ENCODE peak calls at places on chromosomes 11 and 22, in five cellular contexts. D is H1, I is mesenchymal stem cell, X is mesendoderm, L is neuronal stem cell. U is an unnamed sample.

GRCh38 chr22:38549106-38549884 is 20.7 kb downstream of the DMC1 start:
- DNase-seq in D (no peak), I (no peak), X (no peak), L (no peak), U (no peak)

GRCh38 chr11:61917357-61918109 is at the start of gene RAB3IL1:
- DNase-seq in X (peak; percentile 69), D (peak; percentile 81), I (peak; percentile 40), L (peak; percentile 56), U (no peak)

GRCh38 chr22:25514436-25514835 is 50.0 kb upstream of the GRK3 start:
- DNase-seq in X (peak; percentile 69), L (no peak), I (no peak), D (no peak), U (peak; percentile 54)

GRCh38 chr11:19566583-19567379 is 145.9 kb upstream of the NAV2 start:
- DNase-seq in L (no peak), X (no peak), D (no peak), I (no peak), U (no peak)

GRCh38 chr22:40294696-40295095 is 51.6 kb upstream of the ADSL start:
- DNase-seq in L (no peak), D (no peak), I (no peak), X (no peak), U (no peak)

GRCh38 chr11:102157219-102157618 is 47.0 kb downstream of the YAP1 start:
- DNase-seq in D (no peak), I (peak; percentile 59), X (no peak), L (no peak), U (peak; percentile 85)

GRCh38 chr22:42608481-42609361 is 6.0 kb downstream of the POLDIP3 start:
- DNase-seq in I (peak; percentile 75), X (peak; percentile 58), L (peak; percentile 33), D (no peak), U (peak; percentile 76)

GRCh38 chr11:76609736-76610370 is 60.7 kb downstream of the LRRC32 start:
- DNase-seq in D (peak; percentile 43), X (no peak), L (no peak), I (no peak), U (no peak)

GRCh38 chr11:124277207-124277606 is 21.0 kb downstream of the OR8G5 start:
- DNase-seq in D (no peak), L (no peak), X (no peak), I (no peak), U (no peak)

GRCh38 chr22:49364398-49364797 is 463.3 kb downstream of the BRD1 start:
- DNase-seq in D (no peak), X (no peak), I (no peak), L (no peak), U (no peak)

GRCh38 chr11:21630934-21631478 is 561.9 kb upstream of the ANO5 start:
- DNase-seq in X (no peak), L (no peak), D (no peak), I (no peak), U (no peak)

GRCh38 chr11:131099013-131099412 is 182.7 kb upstream of the SNX19 start:
- DNase-seq in L (no peak), X (no peak), D (no peak), I (peak; percentile 43), U (peak; percentile 77)

GRCh38 chr11:35650467-35650866 is 12.1 kb upstream of the TRIM44 start:
- DNase-seq in D (no peak), L (no peak), I (no peak), X (no peak), U (no peak)

GRCh38 chr11:126334665-126335462 is 20.6 kb upstream of the ST3GAL4 start:
- DNase-seq in X (no peak), L (no peak), D (no peak), I (peak; percentile 88), U (peak; percentile 76)
- H4K8ac ChIP-seq in X (no peak overlapping the region), L (no peak overlapping the region), D (peak overlapping the region; percentile 9), I (no peak overlapping the region), U (no peak overlapping the region)

GRCh38 chr11:69010361-69010891 is 2.6 kb downstream of the MRGPRF start:
- DNase-seq in I (peak; percentile 19), D (no peak), L (no peak), X (no peak), U (peak; percentile 16)
- H4K8ac ChIP-seq in I (peak overlapping the region; percentile 82), D (no peak overlapping the region), L (no peak overlapping the region), X (no peak overlapping the region), U (peak overlapping the region; percentile 92)

GRCh38 chr11:45155627-45156180 is 9.3 kb downstream of the PRDM11 start:
- DNase-seq in X (no peak), L (no peak), D (no peak), I (no peak), U (no peak)

GRCh38 chr11:45156201-45156600 is 9.8 kb downstream of the PRDM11 start:
- DNase-seq in X (no peak), D (no peak), I (no peak), L (no peak), U (no peak)

GRCh38 chr11:45154276-45154675 is 7.8 kb downstream of the PRDM11 start:
- DNase-seq in X (no peak), I (no peak), L (no peak), D (peak; percentile 16), U (no peak)

GRCh38 chr11:45156731-45157130 is 10.3 kb downstream of the PRDM11 start:
- DNase-seq in X (no peak), D (no peak), I (no peak), L (no peak), U (no peak)

DNA sequence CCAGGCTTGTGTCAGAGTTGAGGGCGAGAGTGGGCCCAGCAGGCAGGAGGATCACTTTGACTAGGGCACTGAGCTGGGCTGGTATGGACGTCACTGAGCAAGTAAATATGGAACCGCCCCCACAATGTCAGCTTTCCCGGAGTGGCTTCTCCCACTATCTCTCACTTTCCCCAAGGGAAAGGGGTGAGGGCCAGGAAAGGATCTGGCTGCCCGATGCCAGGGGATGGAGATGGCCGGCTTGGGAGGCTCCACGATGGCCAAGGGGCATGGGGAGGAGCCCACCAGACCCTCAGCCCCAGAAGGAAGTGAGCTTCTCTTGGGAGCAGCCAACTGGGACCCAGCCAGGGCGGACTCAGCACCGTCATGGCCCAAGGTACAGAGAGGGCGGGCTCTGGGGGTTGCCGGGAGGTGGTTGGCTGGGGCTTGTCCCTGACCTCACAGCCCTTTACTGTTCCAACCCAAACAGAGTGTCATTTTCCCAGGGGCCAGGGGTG is 8.7 kb downstream of the PRDM11 start:
- DNase-seq in X (no peak), D (no peak), L (no peak), I (no peak), U (peak; percentile 22)
- H4K8ac ChIP-seq in X (no peak overlapping the region), D (no peak overlapping the region), L (no peak overlapping the region), I (no peak overlapping the region), U (no peak overlapping the region)

GRCh38 chr11:70203749-70204465 is 811 bp downstream of the FADD start:
- DNase-seq in I (peak; percentile 92), L (no peak), X (peak; percentile 75), D (no peak), U (peak; percentile 86)

GRCh38 chr11:70202898-70203748 is at the start of gene FADD:
- DNase-seq in I (peak; percentile 93), X (peak; percentile 96), L (peak; percentile 90), D (peak; percentile 90), U (peak; percentile 92)

GRCh38 chr11:70204466-70204799 is 1.3 kb downstream of the FADD start:
- DNase-seq in D (no peak), I (no peak), L (no peak), X (no peak), U (no peak)

GRCh38 chr11:70200212-70200844 is 2.8 kb upstream of the FADD start:
- DNase-seq in X (no peak), L (no peak), I (no peak), D (no peak), U (no peak)

GRCh38 chr11:70201876-70202861 is 927 bp upstream of the FADD start:
- DNase-seq in D (no peak), I (peak; percentile 54), X (no peak), L (no peak), U (no peak)
- H4K8ac ChIP-seq in D (no peak overlapping the region), I (peak overlapping the region; percentile 86), X (no peak overlapping the region), L (no peak overlapping the region), U (peak overlapping the region; percentile 92)

GRCh38 chr11:85663781-85664560 is 958 bp downstream of the CREBZF start:
- DNase-seq in L (peak; percentile 69), X (peak; percentile 89), I (peak; percentile 81), D (peak; percentile 78), U (peak; percentile 45)
- H4K8ac ChIP-seq in L (no peak overlapping the region), X (no peak overlapping the region), I (peak overlapping the region; percentile 96), D (peak overlapping the region; percentile 99), U (peak overlapping the region; percentile 58)

GRCh38 chr22:28772633-28773460 is at the start of gene CCDC117:
- DNase-seq in D (peak; percentile 92), I (peak; percentile 95), X (peak; percentile 99), L (peak; percentile 87), U (peak; percentile 95)
- H4K8ac ChIP-seq in D (peak within 1 kb of the TSS; percentile 97), I (peak within 1 kb of the TSS; percentile 95), X (peak within 1 kb of the TSS; percentile 60), L (no peak within 1 kb of the TSS), U (peak within 1 kb of the TSS; percentile 52)

GRCh38 chr22:41381329-41382097 is at the start of gene TEF:
- DNase-seq in L (peak; percentile 99), X (peak; percentile 100), D (peak; percentile 97), I (peak; percentile 99), U (peak; percentile 98)
- H4K8ac ChIP-seq in L (no peak within 1 kb of the TSS), X (no peak within 1 kb of the TSS), D (peak within 1 kb of the TSS; percentile 98), I (peak within 1 kb of the TSS; percentile 95), U (peak within 1 kb of the TSS; percentile 71)

DNA sequence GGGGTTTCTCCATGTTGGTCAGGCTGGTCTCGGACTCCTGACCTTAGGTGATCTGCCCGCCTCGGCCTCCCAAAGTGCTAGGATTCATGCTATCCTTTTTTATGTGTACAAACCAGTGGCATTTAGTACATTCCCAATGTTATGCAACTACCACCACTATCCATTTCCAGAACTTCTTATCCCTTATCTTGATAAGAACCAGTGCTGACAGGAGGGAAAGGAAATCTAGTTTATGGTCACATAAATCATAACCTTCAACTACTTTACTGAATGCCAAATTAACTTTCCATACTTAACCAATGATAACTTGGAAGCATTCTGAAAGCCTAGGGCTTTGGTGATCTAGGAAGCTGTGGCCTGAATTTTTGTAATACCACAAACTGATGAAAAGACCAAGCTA is 170.4 kb downstream of the SWAP70 start:
- DNase-seq in L (no peak), X (no peak), D (no peak), I (peak; percentile 48), U (no peak)
- H4K8ac ChIP-seq in L (no peak overlapping the region), X (no peak overlapping the region), D (no peak overlapping the region), I (no peak overlapping the region), U (no peak overlapping the region)

GRCh38 chr22:18076060-18076497 is 1.7 kb upstream of the PEX26 start:
- DNase-seq in I (peak; percentile 89), L (peak; percentile 79), D (peak; percentile 52), X (peak; percentile 87), U (peak; percentile 91)

GRCh38 chr22:18079706-18080230 is 2.0 kb downstream of the PEX26 start:
- DNase-seq in D (no peak), X (no peak), I (no peak), L (no peak), U (no peak)

GRCh38 chr22:18077087-18077638 is 627 bp upstream of the PEX26 start:
- DNase-seq in X (no peak), D (no peak), L (no peak), I (no peak), U (no peak)

GRCh38 chr22:18077639-18078328 is at the start of gene PEX26:
- DNase-seq in X (peak; percentile 96), D (peak; percentile 86), I (peak; percentile 96), L (peak; percentile 88), U (peak; percentile 95)

GRCh38 chr22:18078329-18079041 is 695 bp downstream of the PEX26 start:
- DNase-seq in I (peak; percentile 49), L (no peak), X (peak; percentile 51), D (peak; percentile 62), U (peak; percentile 19)
- H4K8ac ChIP-seq in I (peak overlapping the region; percentile 90), L (no peak overlapping the region), X (no peak overlapping the region), D (peak overlapping the region; percentile 79), U (peak overlapping the region; percentile 82)

U was measured in IMR-90.